ENCODE peak calls at places on chromosomes 5 and 9, in ten cellular contexts. D is left cardiac atrium, L is T-helper 2 cell, I is foreskin melanocyte, O is IMR-90, Q is HuH-7, Z is iPS DF 6.9, W is Ammon's horn, Y is stomach, X is RWPE1. J is an unnamed sample.

GRCh38 chr9:110058304-110058953 is 149.5 kb downstream of the C9orf152 start:
- DNase-seq in Y (peak; percentile 50), W (peak; percentile 54), L (peak; percentile 37), I (no peak), X (peak; percentile 82), Z (peak; percentile 75), O (peak; percentile 52), D (no peak), Q (peak; percentile 82), J (peak; percentile 79)

GRCh38 chr5:2752059-2752874 is 790 bp upstream of the IRX2 start:
- DNase-seq in D (no peak), Z (no peak), Q (no peak), Y (peak; percentile 60), O (no peak), X (peak; percentile 59), W (no peak), L (no peak), I (no peak), J (peak; percentile 84)

GRCh38 chr5:96870094-96871021 is 5.9 kb upstream of the ERAP2 start:
- DNase-seq in O (no peak), W (no peak), X (no peak), D (no peak), Y (no peak), Q (no peak), I (no peak), L (no peak), Z (no peak), J (no peak)

GRCh38 chr5:142145106-142145900 is 36.7 kb downstream of the NDFIP1 start:
- DNase-seq in Q (peak; percentile 39), Y (peak; percentile 66), L (peak; percentile 44), O (peak; percentile 68), I (peak; percentile 53), X (peak; percentile 67), W (peak; percentile 79), Z (peak; percentile 50), D (peak; percentile 68), J (peak; percentile 72)

GRCh38 chr5:100444961-100445360 is 90.2 kb upstream of the FAM174A start:
- DNase-seq in W (no peak), Q (no peak), X (no peak), O (peak; percentile 23), L (no peak), Z (no peak), D (no peak), I (no peak), Y (no peak), J (no peak)

GRCh38 chr5:109454726-109455505 is 45.1 kb upstream of the PJA2 start:
- DNase-seq in X (no peak), L (no peak), Y (no peak), W (no peak), O (peak; percentile 35), D (no peak), I (no peak), Z (no peak), Q (no peak), J (no peak)

GRCh38 chr9:104747565-104748358 is at the start of gene NIPSNAP3A:
- DNase-seq in Y (peak; percentile 88), O (peak; percentile 49), X (peak; percentile 94), D (peak; percentile 90), Q (peak; percentile 85), I (peak; percentile 75), W (peak; percentile 89), Z (peak; percentile 11), L (peak; percentile 76), J (peak; percentile 87)

GRCh38 chr5:911601-912000 is 18.9 kb downstream of the TRIP13 start:
- DNase-seq in D (no peak), W (no peak), L (no peak), Y (no peak), O (peak; percentile 64), Z (no peak), Q (no peak), X (peak; percentile 30), I (no peak), J (no peak)

GRCh38 chr9:36288057-36288456 is 29.8 kb upstream of the GNE start:
- DNase-seq in Y (no peak), W (no peak), O (no peak), Q (no peak), L (no peak), D (no peak), X (no peak), I (no peak), Z (no peak), J (no peak)

GRCh38 chr9:87630846-87631245 is 95.1 kb upstream of the CTSL start:
- DNase-seq in Y (no peak), D (no peak), O (no peak), W (no peak), L (no peak), Z (no peak), Q (no peak), X (no peak), I (no peak), J (no peak)